ENCODE peak calls at places on chromosome 3, in five cellular contexts. D is fibroblast of gingiva; E is NCI-H345; V is HFF-Myc; J is stimulated activated CD8-positive, alpha-beta memory T cell treated with anti-CD3 and anti-CD28 coated beads, Interleukin-7, amount 100 ng/mL, for 1 hour. K is an unnamed sample.

GRCh38 chr3:157838457-157838856 is 267.8 kb downstream of the SHOX2 start:
- DNase-seq in D (no peak), E (no peak), V (no peak), J (no peak), K (no peak)

GRCh38 chr3:144112437-144112836 is 140.8 kb downstream of the DIPK2A start:
- DNase-seq in D (no peak), E (no peak), V (no peak), J (no peak), K (no peak)

GRCh38 chr3:120435621-120436020 is 15.2 kb downstream of the FSTL1 start:
- DNase-seq in D (no peak), E (no peak), V (no peak), J (no peak), K (no peak)

GRCh38 chr3:98855811-98856400 is 45.6 kb downstream of the DCBLD2 start:
- DNase-seq in D (peak; percentile 90), E (no peak), V (peak; percentile 69), J (no peak), K (no peak)

GRCh38 chr3:144162042-144162441 is 190.4 kb downstream of the DIPK2A start:
- DNase-seq in D (peak; percentile 91), E (peak; percentile 22), V (no peak), J (no peak), K (no peak)

GRCh38 chr3:11140054-11140712 is 14.1 kb upstream of the HRH1 start:
- DNase-seq in D (peak; percentile 24), E (peak; percentile 25), V (no peak), J (no peak), K (peak; percentile 80)

GRCh38 chr3:22893631-22894377 is 309.3 kb upstream of the UBE2E2 start:
- DNase-seq in D (no peak), E (no peak), V (no peak), J (no peak), K (no peak)

GRCh38 chr3:183381179-183381578 is 47.2 kb downstream of the MCF2L2 start:
- DNase-seq in D (peak; percentile 49), E (peak; percentile 15), V (no peak), J (no peak), K (no peak)

GRCh38 chr3:30513374-30514152 is 92.8 kb upstream of the TGFBR2 start:
- DNase-seq in D (no peak), E (no peak), V (no peak), J (no peak), K (no peak)

GRCh38 chr3:191141728-191142127 is 57.3 kb upstream of the OSTN start:
- DNase-seq in D (peak; percentile 71), E (no peak), V (peak; percentile 48), J (no peak), K (no peak)

GRCh38 chr3:123984957-123985356 is 7.0 kb downstream of the ROPN1 start:
- DNase-seq in D (no peak), E (no peak), V (no peak), J (no peak), K (peak; percentile 18)

GRCh38 chr3:76735153-76735552 is 304.7 kb upstream of the ROBO2 start:
- DNase-seq in D (no peak), E (peak; percentile 35), V (no peak), J (no peak), K (no peak)

GRCh38 chr3:14222457-14222856 is 43.8 kb downstream of the LSM3 start:
- DNase-seq in D (peak; percentile 45), E (no peak), V (no peak), J (no peak), K (no peak)

GRCh38 chr3:194197981-194198695 is 62.2 kb downstream of the HES1 start:
- DNase-seq in D (no peak), E (no peak), V (no peak), J (no peak), K (no peak)

GRCh38 chr3:192005989-192006388 is 545.0 kb downstream of the PYDC2 start:
- DNase-seq in D (no peak), E (no peak), V (no peak), J (no peak), K (no peak)

GRCh38 chr3:15528881-15529537 is 7.5 kb upstream of the COLQ start:
- DNase-seq in D (no peak), E (no peak), V (no peak), J (no peak), K (no peak)

GRCh38 chr3:148998715-148999413 is 7.5 kb downstream of the GYG1 start:
- DNase-seq in D (no peak), E (no peak), V (no peak), J (no peak), K (no peak)

GRCh38 chr3:171865191-171865865 is 22.2 kb downstream of the TMEM212 start:
- DNase-seq in D (no peak), E (no peak), V (no peak), J (no peak), K (no peak)

GRCh38 chr3:131840151-131840797 is 194.5 kb downstream of the CPNE4 start:
- DNase-seq in D (no peak), E (no peak), V (no peak), J (no peak), K (no peak)

GRCh38 chr3:196117809-196118208 is 35.9 kb upstream of the TFRC start:
- DNase-seq in D (no peak), E (no peak), V (no peak), J (no peak), K (no peak)

GRCh38 chr3:29486917-29487316 is 206.0 kb downstream of the RBMS3 start:
- DNase-seq in D (no peak), E (no peak), V (no peak), J (no peak), K (no peak)

K was measured in transverse colon.